ENCODE peak calls at places on chromosomes 7 and 10, in five cellular contexts. D is central memory CD8-positive, alpha-beta T cell; O is sciatic nerve; M is fibroblast of mammary gland; P is pancreas. N is an unnamed sample.

GRCh38 chr10:103502849-103503660 is 9.6 kb downstream of the NEURL1 start:
- DNase-seq in D (no peak), O (no peak), M (no peak), P (peak), N (no peak)

GRCh38 chr10:1203216-1203615 is 147.0 kb downstream of the WDR37 start:
- DNase-seq in D (no peak), O (peak), M (no peak), P (no peak), N (no peak)

GRCh38 chr10:77391605-77392235 is 245.9 kb downstream of the KCNMA1 start:
- DNase-seq in D (no peak), O (peak), M (peak), P (peak), N (no peak)

GRCh38 chr10:78224602-78225001 is 190.9 kb downstream of the RPS24 start:
- DNase-seq in D (no peak), O (no peak), M (peak), P (no peak), N (no peak)

GRCh38 chr7:144824360-144824759 is 11.5 kb downstream of the TPK1 start:
- DNase-seq in D (no peak), O (no peak), M (peak), P (no peak), N (peak)

GRCh38 chr7:55432937-55433784 is 68.0 kb downstream of the LANCL2 start:
- DNase-seq in D (no peak), O (no peak), M (peak), P (no peak), N (no peak)

GRCh38 chr10:22542773-22543172 is 171.6 kb downstream of the PIP4K2A start:
- DNase-seq in D (no peak), O (no peak), M (no peak), P (no peak), N (no peak)

GRCh38 chr7:29254663-29255062 is 60.1 kb downstream of the CHN2 start:
- DNase-seq in D (no peak), O (no peak), M (no peak), P (no peak), N (no peak)

GRCh38 chr10:5557040-5557721 is 32.4 kb downstream of the CALML3 start:
- DNase-seq in D (no peak), O (peak), M (no peak), P (no peak), N (no peak)

GRCh38 chr10:75417522-75417927 is 13.9 kb upstream of the LRMDA start:
- DNase-seq in D (no peak), O (no peak), M (no peak), P (no peak), N (no peak)

GRCh38 chr7:1454471-1455065 is 4.7 kb downstream of the MICALL2 start:
- DNase-seq in D (no peak), O (peak), M (no peak), P (peak), N (no peak)

GRCh38 chr7:43211276-43211675 is 98.8 kb downstream of the HECW1 start:
- DNase-seq in D (no peak), O (no peak), M (no peak), P (no peak), N (no peak)